ENCODE peak calls at places on chromosomes 2 and 18, in four cellular contexts. Q is HFF-Myc, V is HepG2, J is fibroblast of lung. Z is an unnamed sample.

GRCh38 chr2:159617651-159618050 is 1.3 kb upstream of the BAZ2B start:
- DNase-seq in Q (no peak), V (no peak), J (peak; percentile 58), Z (no peak)

GRCh38 chr2:188725981-188726380 is 248.2 kb upstream of the COL3A1 start:
- DNase-seq in Q (no peak), V (no peak), J (peak; percentile 87), Z (peak; percentile 7)

GRCh38 chr18:13406770-13407169 is 188.2 kb downstream of the LDLRAD4 start:
- DNase-seq in Q (no peak), V (no peak), J (no peak), Z (no peak)

GRCh38 chr2:174438146-174438886 is 42.8 kb downstream of the SCRN3 start:
- DNase-seq in Q (no peak), V (no peak), J (no peak), Z (no peak)

GRCh38 chr2:208101716-208102631 is 22.4 kb downstream of the CRYGD start:
- DNase-seq in Q (no peak), V (peak; percentile 46), J (peak; percentile 34), Z (peak; percentile 13)

GRCh38 chr2:146927080-146927714 is 917.6 kb upstream of the ACVR2A start:
- DNase-seq in Q (peak; percentile 29), V (peak; percentile 28), J (peak; percentile 43), Z (peak; percentile 59)

GRCh38 chr18:46497129-46497528 is 159.9 kb downstream of the LOXHD1 start:
- DNase-seq in Q (no peak), V (peak; percentile 10), J (peak; percentile 14), Z (no peak)

GRCh38 chr18:23927821-23928746 is 86.5 kb upstream of the TTC39C start:
- DNase-seq in Q (no peak), V (no peak), J (peak; percentile 58), Z (no peak)

GRCh38 chr18:47750889-47751423 is 179.5 kb downstream of the SMAD2 start:
- DNase-seq in Q (no peak), V (no peak), J (no peak), Z (no peak)

GRCh38 chr2:203763425-203764272 is 57.2 kb downstream of the CD28 start:
- DNase-seq in Q (no peak), V (no peak), J (no peak), Z (no peak)

GRCh38 chr18:57910134-57910533 is 107.0 kb upstream of the ATP8B1 start:
- DNase-seq in Q (no peak), V (no peak), J (no peak), Z (no peak)

GRCh38 chr18:45282101-45282812 is 333.0 kb upstream of the SLC14A2 start:
- DNase-seq in Q (no peak), V (no peak), J (peak; percentile 32), Z (no peak)

Z was measured in stromal cell of bone marrow.